ENCODE peak calls at places on chromosomes 3 and 15, in nine cellular contexts. H is NAMALWA; A is globus pallidus; C is iPS-NIHi11; R is activated naive CD4-positive, alpha-beta T cell treated with anti-CD3 and anti-CD28 coated beads, Interleukin-2, amount 50 U/mL, for 16 hours; E is psoas muscle; X is KBM-7; I is mesothelial cell of epicardium; J is fibroblast of the aortic adventitia. B is an unnamed sample.

GRCh38 chr15:66110788-66111187 is 142.8 kb downstream of the MEGF11 start:
- DNase-seq in H (no peak), A (no peak), C (no peak), R (no peak), E (no peak), X (no peak), I (no peak), J (no peak), B (no peak)

GRCh38 chr3:63662500-63662899 is 10.0 kb downstream of the SNTN start:
- DNase-seq in H (no peak), A (no peak), C (peak), R (no peak), E (no peak), X (no peak), I (no peak), J (peak), B (no peak)

GRCh38 chr3:14475601-14476000 is 64.5 kb downstream of the GRIP2 start:
- DNase-seq in H (no peak), A (no peak), C (no peak), R (no peak), E (no peak), X (no peak), I (no peak), J (no peak), B (no peak)

GRCh38 chr3:72776-73175 is 123.8 kb upstream of the CHL1 start:
- DNase-seq in H (no peak), A (peak), C (no peak), R (no peak), E (no peak), X (no peak), I (no peak), J (no peak), B (no peak)

GRCh38 chr3:39327746-39328349 is 1.7 kb upstream of the CCR8 start:
- DNase-seq in H (no peak), A (no peak), C (no peak), R (no peak), E (no peak), X (no peak), I (no peak), J (no peak), B (no peak)

GRCh38 chr15:87648278-87648677 is 608.3 kb downstream of the NTRK3 start:
- DNase-seq in H (no peak), A (no peak), C (no peak), R (no peak), E (no peak), X (no peak), I (no peak), J (peak), B (no peak)

GRCh38 chr3:115834068-115834467 is 210.8 kb downstream of the GAP43 start:
- DNase-seq in H (no peak), A (no peak), C (no peak), R (no peak), E (no peak), X (no peak), I (no peak), J (peak), B (no peak)

GRCh38 chr15:40052604-40053003 is 13.6 kb upstream of the SRP14 start:
- DNase-seq in H (no peak), A (no peak), C (no peak), R (no peak), E (no peak), X (no peak), I (no peak), J (no peak), B (no peak)

GRCh38 chr15:101004986-101005747 is 86.0 kb downstream of the LRRK1 start:
- DNase-seq in H (no peak), A (no peak), C (no peak), R (no peak), E (no peak), X (no peak), I (peak), J (no peak), B (no peak)

GRCh38 chr15:96146711-96147110 is 183.8 kb upstream of the NR2F2 start:
- DNase-seq in H (no peak), A (no peak), C (no peak), R (no peak), E (no peak), X (no peak), I (no peak), J (no peak), B (no peak)

GRCh38 chr3:50336452-50337174 is 4.0 kb downstream of the RASSF1 start:
- DNase-seq in H (no peak), A (no peak), C (peak), R (no peak), E (no peak), X (no peak), I (no peak), J (peak), B (no peak)

GRCh38 chr3:32480596-32480995 is 22.1 kb downstream of the CMTM6 start:
- DNase-seq in H (no peak), A (no peak), C (no peak), R (no peak), E (no peak), X (no peak), I (no peak), J (peak), B (no peak)

GRCh38 chr3:150371741-150372254 is 36.3 kb upstream of the TSC22D2 start:
- DNase-seq in H (no peak), A (peak), C (peak), R (no peak), E (no peak), X (peak), I (peak), J (peak), B (no peak)

GRCh38 chr15:58057559-58057958 is 8.0 kb downstream of the ALDH1A2 start:
- DNase-seq in H (no peak), A (no peak), C (no peak), R (no peak), E (no peak), X (no peak), I (no peak), J (no peak), B (no peak)

GRCh38 chr3:170189396-170190256 is 8.1 kb upstream of the PHC3 start:
- DNase-seq in H (no peak), A (no peak), C (no peak), R (no peak), E (no peak), X (peak), I (no peak), J (no peak), B (no peak)

GRCh38 chr3:127597020-127597771 is 1.0 kb upstream of the MCM2 start:
- DNase-seq in H (peak), A (no peak), C (no peak), R (no peak), E (no peak), X (no peak), I (no peak), J (no peak), B (no peak)

GRCh38 chr3:150449169-150449721 is 41.1 kb downstream of the TSC22D2 start:
- DNase-seq in H (no peak), A (no peak), C (no peak), R (no peak), E (no peak), X (peak), I (no peak), J (peak), B (no peak)

GRCh38 chr3:185825639-185826481 is 1.0 kb upstream of the IGF2BP2 start:
- DNase-seq in H (no peak), A (no peak), C (peak), R (peak), E (peak), X (peak), I (peak), J (peak), B (peak)

GRCh38 chr3:111882799-111883198 is 23.7 kb downstream of the PHLDB2 start:
- DNase-seq in H (no peak), A (no peak), C (no peak), R (no peak), E (no peak), X (no peak), I (no peak), J (no peak), B (no peak)

GRCh38 chr3:160928183-160928718 is 172.2 kb downstream of the PPM1L start:
- DNase-seq in H (peak), A (no peak), C (no peak), R (no peak), E (no peak), X (peak), I (no peak), J (no peak), B (no peak)

GRCh38 chr3:54320376-54320775 is 198.0 kb downstream of the CACNA2D3 start:
- DNase-seq in H (no peak), A (no peak), C (no peak), R (no peak), E (no peak), X (no peak), I (no peak), J (no peak), B (no peak)

GRCh38 chr15:101522091-101522490 is 32.6 kb upstream of the PCSK6 start:
- DNase-seq in H (no peak), A (no peak), C (no peak), R (no peak), E (no peak), X (no peak), I (peak), J (no peak), B (no peak)

GRCh38 chr15:101204744-101205535 is 46.9 kb downstream of the CHSY1 start:
- DNase-seq in H (no peak), A (no peak), C (no peak), R (no peak), E (no peak), X (no peak), I (no peak), J (peak), B (no peak)

GRCh38 chr3:157738441-157738840 is 235.2 kb upstream of the VEPH1 start:
- DNase-seq in H (no peak), A (no peak), C (no peak), R (no peak), E (no peak), X (no peak), I (no peak), J (no peak), B (no peak)

GRCh38 chr15:69400850-69401249 is 13.3 kb upstream of the KIF23 start:
- DNase-seq in H (no peak), A (no peak), C (no peak), R (peak), E (no peak), X (no peak), I (no peak), J (no peak), B (no peak)

GRCh38 chr3:187640823-187641135 is 29.4 kb downstream of the SST start:
- DNase-seq in H (no peak), A (no peak), C (no peak), R (no peak), E (no peak), X (no peak), I (no peak), J (no peak), B (no peak)

GRCh38 chr3:5055352-5056004 is 66.6 kb upstream of the ARL8B start:
- DNase-seq in H (no peak), A (no peak), C (no peak), R (no peak), E (no peak), X (peak), I (no peak), J (no peak), B (no peak)

GRCh38 chr3:107531917-107532469 is 9.2 kb downstream of the BBX start:
- DNase-seq in H (no peak), A (no peak), C (no peak), R (no peak), E (no peak), X (no peak), I (no peak), J (no peak), B (no peak)

GRCh38 chr3:102529452-102529851 is 94.6 kb downstream of the ZPLD1 start:
- DNase-seq in H (no peak), A (no peak), C (peak), R (no peak), E (no peak), X (peak), I (no peak), J (peak), B (no peak)

GRCh38 chr3:128556384-128556783 is 63.4 kb upstream of the GATA2 start:
- DNase-seq in H (no peak), A (no peak), C (no peak), R (no peak), E (no peak), X (no peak), I (no peak), J (no peak), B (no peak)

GRCh38 chr3:139213936-139214335 is 129.9 kb upstream of the MRPS22 start:
- DNase-seq in H (no peak), A (no peak), C (no peak), R (no peak), E (no peak), X (no peak), I (no peak), J (no peak), B (no peak)

GRCh38 chr15:52143862-52144261 is 31.3 kb upstream of the BCL2L10 start:
- DNase-seq in H (no peak), A (no peak), C (no peak), R (no peak), E (no peak), X (no peak), I (no peak), J (peak), B (no peak)

GRCh38 chr15:56936929-56937328 is 18.5 kb downstream of the TCF12 start:
- DNase-seq in H (no peak), A (no peak), C (no peak), R (no peak), E (no peak), X (no peak), I (no peak), J (no peak), B (no peak)

GRCh38 chr3:151816091-151816604 is 2.2 kb downstream of the AADAC start:
- DNase-seq in H (no peak), A (no peak), C (peak), R (no peak), E (no peak), X (no peak), I (no peak), J (peak), B (no peak)

GRCh38 chr3:33433843-33434242 is 6.4 kb downstream of the UBP1 start:
- DNase-seq in H (no peak), A (no peak), C (no peak), R (no peak), E (no peak), X (no peak), I (no peak), J (peak), B (no peak)

B was measured in right cardiac atrium.